ENCODE peak calls at places on chromosomes 3 and 15, in eight cellular contexts. J is GM20000; E is progenitor cell of endocrine pancreas; Z is AG04450; A is NAMALWA; K is SHP77 treated with DMSO at 0.1 percent for 48 hours; X is activated naive CD4-positive, alpha-beta T cell; Q is epithelial cell of esophagus. I is an unnamed sample.

GRCh38 chr3:174387736-174388135 is 471.4 kb upstream of the NAALADL2 start:
- DNase-seq in J (no peak), E (no peak), Z (no peak), X (no peak), Q (no peak), A (no peak), K (no peak), I (no peak)

GRCh38 chr3:50204804-50205718 is at the start of gene SLC38A3:
- DNase-seq in Z (no peak), E (peak), J (no peak), X (peak), Q (no peak), A (no peak), K (no peak), I (no peak)

GRCh38 chr15:80736571-80736970 is 41.5 kb downstream of the ABHD17C start:
- DNase-seq in K (no peak), A (no peak), Q (no peak), Z (no peak), X (no peak), E (no peak), J (no peak), I (no peak)

GRCh38 chr15:100903191-100903590 is 16.0 kb upstream of the LRRK1 start:
- DNase-seq in E (no peak), J (no peak), Q (no peak), X (no peak), A (no peak), Z (no peak), K (no peak), I (no peak)

GRCh38 chr15:88243895-88244787 is 12.4 kb downstream of the NTRK3 start:
- DNase-seq in Z (no peak), A (peak), E (no peak), J (peak), Q (peak), X (no peak), K (no peak), I (no peak)

GRCh38 chr15:60407406-60407805 is 9.6 kb upstream of the ANXA2 start:
- DNase-seq in J (no peak), Z (no peak), X (no peak), Q (peak), A (no peak), E (no peak), K (no peak), I (no peak)

GRCh38 chr3:32614956-32615355 is 44.3 kb upstream of the DYNC1LI1 start:
- DNase-seq in Q (peak), Z (peak), J (no peak), X (no peak), A (no peak), E (no peak), K (no peak), I (no peak)

GRCh38 chr3:154071154-154071553 is 50.0 kb upstream of the ARHGEF26 start:
- DNase-seq in X (no peak), Q (peak), A (no peak), E (no peak), Z (no peak), K (no peak), J (no peak), I (peak)

GRCh38 chr3:50242778-50243551 is 7.0 kb downstream of the GNAI2 start:
- DNase-seq in J (no peak), Q (peak), K (no peak), A (peak), E (no peak), Z (no peak), X (no peak), I (peak)

GRCh38 chr3:172052405-172052804 is 13.0 kb downstream of the FNDC3B start:
- DNase-seq in X (no peak), Q (no peak), E (no peak), Z (no peak), K (no peak), J (no peak), A (no peak), I (no peak)

GRCh38 chr15:49094923-49095322 is 48.7 kb upstream of the SECISBP2L start:
- DNase-seq in Q (no peak), A (no peak), K (no peak), X (no peak), Z (no peak), E (no peak), J (no peak), I (no peak)

GRCh38 chr3:136207741-136208140 is 11.6 kb upstream of the MSL2 start:
- DNase-seq in K (no peak), Q (no peak), E (no peak), A (no peak), X (no peak), Z (no peak), J (no peak), I (no peak)

GRCh38 chr3:58563386-58564035 is 13.7 kb downstream of the FAM107A start:
- DNase-seq in J (no peak), X (no peak), A (no peak), E (no peak), K (no peak), Z (no peak), Q (peak), I (no peak)

GRCh38 chr15:98927990-98928389 is 79.6 kb downstream of the PGPEP1L start:
- DNase-seq in X (no peak), J (no peak), Q (no peak), K (no peak), E (no peak), Z (no peak), A (no peak), I (no peak)

GRCh38 chr3:67655364-67656121 is 1.1 kb upstream of the SUCLG2 start:
- DNase-seq in X (peak), J (peak), Q (no peak), Z (no peak), K (no peak), E (no peak), A (peak), I (peak)

GRCh38 chr3:13480340-13481318 is 523 bp downstream of the HDAC11 start:
- DNase-seq in A (peak), J (no peak), K (no peak), Q (no peak), Z (no peak), E (no peak), X (peak), I (no peak)

GRCh38 chr3:45988804-45989203 is 6.8 kb downstream of the FYCO1 start:
- DNase-seq in J (no peak), K (no peak), E (no peak), X (no peak), Q (peak), A (no peak), Z (no peak), I (no peak)

GRCh38 chr15:56272474-56272873 is 28.8 kb upstream of the RFX7 start:
- DNase-seq in J (no peak), X (no peak), A (no peak), K (no peak), Z (no peak), E (no peak), Q (no peak), I (no peak)

GRCh38 chr3:132870596-132870995 is 148.4 kb upstream of the NPHP3 start:
- DNase-seq in Z (no peak), X (no peak), J (no peak), A (peak), K (peak), Q (no peak), E (no peak), I (no peak)

GRCh38 chr15:70235347-70235746 is 137.6 kb upstream of the TLE3 start:
- DNase-seq in J (no peak), Q (no peak), X (no peak), Z (no peak), A (no peak), K (no peak), E (no peak), I (no peak)

GRCh38 chr15:43505723-43506122 is 11.7 kb upstream of the MAP1A start:
- DNase-seq in K (no peak), Z (peak), X (no peak), Q (no peak), E (no peak), A (no peak), J (no peak), I (no peak)

GRCh38 chr3:52784021-52784621 is 6.7 kb downstream of the ITIH1 start:
- DNase-seq in X (no peak), Q (no peak), K (no peak), Z (no peak), J (no peak), A (no peak), E (no peak), I (no peak)